ENCODE peak calls at places on chromosomes 2 and 18, in four cellular contexts. N is adrenal gland; Y is H7; S is CD8-positive, alpha-beta memory T cell. E is an unnamed sample.
A peak's percentile ranks its signal among the peaks of the same experiment; 100 is the strongest.

GRCh38 chr18:9772847-9773677 is 65.0 kb downstream of the RAB31 start:
- DNase-seq in N (no peak), Y (no peak), S (no peak), E (no peak)

GRCh38 chr2:101151859-101152194 is 645 bp upstream of the TBC1D8 start:
- DNase-seq in N (no peak), Y (no peak), S (no peak), E (no peak)

GRCh38 chr18:50797147-50797546 is 22.7 kb downstream of the MRO start:
- DNase-seq in N (no peak), Y (no peak), S (no peak), E (no peak)

GRCh38 chr18:77000527-77000926 is 132.1 kb downstream of the MBP start:
- DNase-seq in N (peak; percentile 47), Y (peak; percentile 88), S (peak; percentile 30), E (peak; percentile 51)

GRCh38 chr2:168231609-168232241 is 15.7 kb downstream of the STK39 start:
- DNase-seq in N (no peak), Y (no peak), S (no peak), E (no peak)

GRCh38 chr2:115574667-115575066 is 1132.2 kb downstream of the DPP10 start:
- DNase-seq in N (no peak), Y (no peak), S (no peak), E (no peak)

GRCh38 chr2:59578349-59578748 is 975.1 kb downstream of the BCL11A start:
- DNase-seq in N (no peak), Y (no peak), S (no peak), E (no peak)

GRCh38 chr18:56146565-56146964 is 491.8 kb downstream of the TXNL1 start:
- DNase-seq in N (no peak), Y (no peak), S (no peak), E (no peak)

GRCh38 chr2:221896505-221897151 is 324.5 kb upstream of the EPHA4 start:
- DNase-seq in N (no peak), Y (no peak), S (no peak), E (no peak)

GRCh38 chr18:78242307-78242643 is 737.3 kb upstream of the SALL3 start:
- DNase-seq in N (no peak), Y (no peak), S (no peak), E (no peak)

GRCh38 chr2:102129956-102130650 is 12.4 kb upstream of the IL1R1 start:
- DNase-seq in N (no peak), Y (no peak), S (no peak), E (no peak)

GRCh38 chr18:49227456-49227855 is 233.0 kb downstream of the DYM start:
- DNase-seq in N (no peak), Y (no peak), S (peak; percentile 44), E (peak; percentile 21)

GRCh38 chr2:109494842-109495241 is 118.9 kb downstream of the SEPTIN10 start:
- DNase-seq in N (no peak), Y (no peak), S (no peak), E (no peak)

GRCh38 chr2:234292205-234292954 is 204.5 kb downstream of the ARL4C start:
- DNase-seq in N (no peak), Y (no peak), S (peak; percentile 91), E (peak; percentile 80)

GRCh38 chr2:128450211-128451015 is 131.7 kb upstream of the HS6ST1 start:
- DNase-seq in N (peak; percentile 10), Y (no peak), S (no peak), E (no peak)

GRCh38 chr2:8590940-8591339 is 90.9 kb upstream of the ID2 start:
- DNase-seq in N (no peak), Y (no peak), S (no peak), E (no peak)

GRCh38 chr2:231601356-231602229 is 8.9 kb downstream of the TEX44 start:
- DNase-seq in N (peak; percentile 79), Y (peak; percentile 93), S (peak; percentile 59), E (peak; percentile 34)

GRCh38 chr2:44560352-44560751 is 198.6 kb downstream of the CAMKMT start:
- DNase-seq in N (no peak), Y (no peak), S (no peak), E (no peak)

GRCh38 chr2:201538025-201538424 is 86.5 kb downstream of the STRADB start:
- DNase-seq in N (no peak), Y (no peak), S (no peak), E (no peak)

GRCh38 chr18:51275712-51276473 is 78.4 kb upstream of the MEX3C start:
- DNase-seq in N (peak; percentile 21), Y (no peak), S (no peak), E (no peak)

GRCh38 chr2:219175928-219176817 is 552 bp downstream of the CNPPD1 start:
- DNase-seq in N (peak; percentile 68), Y (peak; percentile 83), S (peak; percentile 11), E (peak; percentile 22)

GRCh38 chr18:45588284-45588683 is 27.0 kb upstream of the SLC14A2 start:
- DNase-seq in N (no peak), Y (no peak), S (no peak), E (no peak)

GRCh38 chr18:23710068-23710527 is 20.8 kb downstream of the LAMA3 start:
- DNase-seq in N (no peak), Y (no peak), S (no peak), E (no peak)

GRCh38 chr18:77470836-77471413 is 221.3 kb downstream of the GALR1 start:
- DNase-seq in N (no peak), Y (peak; percentile 8), S (no peak), E (no peak)

GRCh38 chr2:61758159-61758558 is 95.7 kb downstream of the FAM161A start:
- DNase-seq in N (no peak), Y (no peak), S (no peak), E (no peak)

GRCh38 chr2:133561045-133561852 is 7.0 kb downstream of the NCKAP5 start:
- DNase-seq in N (no peak), Y (no peak), S (no peak), E (no peak)

GRCh38 chr2:242031481-242032019 is 162.0 kb downstream of the RTP5 start:
- DNase-seq in N (peak; percentile 9), Y (no peak), S (peak; percentile 78), E (peak; percentile 80)

GRCh38 chr2:188473306-188473705 is 181.6 kb downstream of the GULP1 start:
- DNase-seq in N (no peak), Y (no peak), S (no peak), E (no peak)

GRCh38 chr2:74567862-74568261 is 13.3 kb downstream of the DOK1 start:
- DNase-seq in N (no peak), Y (no peak), S (no peak), E (no peak)

GRCh38 chr18:26686532-26686931 is 138.2 kb upstream of the KCTD1 start:
- DNase-seq in N (no peak), Y (no peak), S (no peak), E (no peak)

GRCh38 chr18:11905613-11906012 is 2.5 kb downstream of the MPPE1 start:
- DNase-seq in N (no peak), Y (no peak), S (no peak), E (no peak)

GRCh38 chr2:14425869-14426268 is 206.6 kb upstream of the LRATD1 start:
- DNase-seq in N (no peak), Y (no peak), S (no peak), E (no peak)

GRCh38 chr2:158502984-158503383 is 46.2 kb downstream of the PKP4 start:
- DNase-seq in N (no peak), Y (no peak), S (no peak), E (no peak)

GRCh38 chr18:23057096-23057495 is 78.2 kb upstream of the CABLES1 start:
- DNase-seq in N (no peak), Y (no peak), S (no peak), E (no peak)

GRCh38 chr18:63271881-63272299 is 47.7 kb downstream of the BCL2 start:
- DNase-seq in N (no peak), Y (no peak), S (no peak), E (no peak)

GRCh38 chr2:17375262-17375661 is 143.0 kb downstream of the RAD51AP2 start:
- DNase-seq in N (no peak), Y (no peak), S (no peak), E (no peak)

GRCh38 chr2:203603451-203604389 is 68.6 kb upstream of the RAPH1 start:
- DNase-seq in N (no peak), Y (no peak), S (no peak), E (no peak)

GRCh38 chr2:133424876-133425275 is 143.4 kb downstream of the NCKAP5 start:
- DNase-seq in N (no peak), Y (no peak), S (no peak), E (no peak)

GRCh38 chr2:72149556-72150156 is 2.0 kb upstream of the CYP26B1 start:
- DNase-seq in N (no peak), Y (peak; percentile 75), S (no peak), E (no peak)
- H3K27me3 ChIP-seq in N (peaks cover 42% of the 10 kb centered on the region), Y (peaks cover 66% of the 10 kb centered on the region), S (peaks cover 43% of the 10 kb centered on the region), E (peaks cover 6% of the 10 kb centered on the region)

GRCh38 chr2:216369821-216370220 is 2.5 kb downstream of the MARCHF4 start:
- DNase-seq in N (no peak), Y (peak; percentile 36), S (no peak), E (no peak)
- H3K27me3 ChIP-seq in N (peaks cover 22% of the 10 kb centered on the region), Y (peaks cover 29% of the 10 kb centered on the region), S (peaks cover 25% of the 10 kb centered on the region), E (peaks cover 4% of the 10 kb centered on the region)

DNA sequence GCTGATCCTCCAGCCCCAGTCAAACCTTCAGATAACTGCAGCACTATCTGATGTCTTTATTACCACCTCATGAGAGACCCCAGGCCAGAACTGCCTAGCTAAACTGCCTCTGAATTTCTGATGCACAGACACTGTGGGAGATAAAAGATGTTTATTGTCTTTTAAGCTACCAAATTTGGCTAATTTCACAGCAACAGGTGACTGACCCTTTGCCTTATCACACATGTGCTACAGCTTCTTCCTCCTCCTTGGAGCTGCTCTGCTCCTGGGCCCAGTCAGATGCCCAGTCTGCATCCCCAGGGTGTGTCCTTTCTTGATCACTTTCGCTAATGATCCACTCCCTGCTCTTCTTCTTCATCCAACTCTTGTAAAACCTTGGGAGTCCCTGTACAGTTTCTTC is 19.6 kb upstream of the ACOXL start:
- DNase-seq in N (no peak), Y (no peak), S (no peak), E (no peak)
- H3K27me3 ChIP-seq in N (no peaks in the 10 kb centered on the region), Y (no peaks in the 10 kb centered on the region), S (no peaks in the 10 kb centered on the region), E (no peaks in the 10 kb centered on the region)

GRCh38 chr2:238971318-238972145 is 123.6 kb downstream of the TWIST2 start:
- DNase-seq in N (no peak), Y (no peak), S (no peak), E (no peak)

GRCh38 chr2:238968616-238969394 is 120.9 kb downstream of the TWIST2 start:
- DNase-seq in N (no peak), Y (peak; percentile 29), S (no peak), E (no peak)

GRCh38 chr2:238972146-238972445 is 124.2 kb downstream of the TWIST2 start:
- DNase-seq in N (no peak), Y (no peak), S (no peak), E (no peak)

GRCh38 chr2:238969857-238970256 is 122.0 kb downstream of the TWIST2 start:
- DNase-seq in N (no peak), Y (no peak), S (no peak), E (no peak)

GRCh38 chr2:238970553-238971081 is 122.7 kb downstream of the TWIST2 start:
- DNase-seq in N (peak; percentile 66), Y (peak; percentile 90), S (peak; percentile 9), E (peak; percentile 18)
- H3K27me3 ChIP-seq in N (no peaks in the 10 kb centered on the region), Y (no peaks in the 10 kb centered on the region), S (no peaks in the 10 kb centered on the region), E (no peaks in the 10 kb centered on the region)

GRCh38 chr2:208890486-208890885 is 483.9 kb downstream of the PTH2R start:
- DNase-seq in N (no peak), Y (no peak), S (no peak), E (no peak)
- H3K27me3 ChIP-seq in N (no peaks in the 10 kb centered on the region), Y (no peaks in the 10 kb centered on the region), S (no peaks in the 10 kb centered on the region), E (no peaks in the 10 kb centered on the region)

E was measured in naive thymus-derived CD4-positive, alpha-beta T cell.